ENCODE peak calls at places on chromosomes 3 and 15, in four cellular contexts. R is OCI-LY7, Z is A549, U is HCT116. N is an unnamed sample.

GRCh38 chr15:68447976-68448755 is 16.2 kb upstream of the ITGA11 start:
- DNase-seq in R (no peak), Z (no peak), U (no peak), N (no peak)

GRCh38 chr3:82145742-82146141 is 384.3 kb upstream of the GBE1 start:
- DNase-seq in R (no peak), Z (no peak), U (no peak), N (no peak)

GRCh38 chr3:18019178-18019530 is 276.7 kb upstream of the TBC1D5 start:
- DNase-seq in R (no peak), Z (no peak), U (no peak), N (no peak)

GRCh38 chr3:33433843-33434242 is 6.4 kb downstream of the UBP1 start:
- DNase-seq in R (no peak), Z (no peak), U (no peak), N (no peak)

GRCh38 chr15:57321485-57321884 is 54.8 kb upstream of the CGNL1 start:
- DNase-seq in R (no peak), Z (no peak), U (no peak), N (no peak)

GRCh38 chr3:29764059-29764458 is 483.2 kb downstream of the RBMS3 start:
- DNase-seq in R (no peak), Z (no peak), U (no peak), N (no peak)

GRCh38 chr3:113531826-113532697 is at the start of gene SIDT1:
- DNase-seq in R (peak), Z (peak), U (no peak), N (peak)

GRCh38 chr15:71801935-71802655 is 8.3 kb upstream of the NR2E3 start:
- DNase-seq in R (no peak), Z (no peak), U (no peak), N (no peak)

GRCh38 chr3:119604878-119605277 is 7.2 kb downstream of the PLA1A start:
- DNase-seq in R (no peak), Z (no peak), U (no peak), N (no peak)

GRCh38 chr3:196688349-196688748 is 23.7 kb downstream of the CEP19 start:
- DNase-seq in R (no peak), Z (no peak), U (no peak), N (peak)

GRCh38 chr15:25838191-25838870 is 24.8 kb downstream of the ATP10A start:
- DNase-seq in R (no peak), Z (no peak), U (no peak), N (no peak)

GRCh38 chr15:39801641-39802309 is 19.1 kb upstream of the FSIP1 start:
- DNase-seq in R (peak), Z (peak), U (peak), N (peak)

GRCh38 chr15:92656089-92656488 is 514 bp upstream of the FAM174B start:
- DNase-seq in R (no peak), Z (no peak), U (no peak), N (no peak)

GRCh38 chr15:59993950-59994401 is 10.1 kb upstream of the FOXB1 start:
- DNase-seq in R (no peak), Z (no peak), U (no peak), N (no peak)

GRCh38 chr3:9398715-9399708 is 1.6 kb downstream of the SETD5 start:
- DNase-seq in R (peak), Z (no peak), U (no peak), N (peak)

GRCh38 chr15:54840999-54841398 is 355.7 kb downstream of the RSL24D1 start:
- DNase-seq in R (no peak), Z (no peak), U (no peak), N (no peak)

GRCh38 chr3:57706462-57706861 is 13.6 kb upstream of the DENND6A start:
- DNase-seq in R (no peak), Z (no peak), U (peak), N (peak)

GRCh38 chr15:85479071-85479647 is 98.8 kb downstream of the AKAP13 start:
- DNase-seq in R (no peak), Z (no peak), U (no peak), N (no peak)

GRCh38 chr3:159548675-159549335 is 439.8 kb upstream of the IL12A start:
- DNase-seq in R (no peak), Z (no peak), U (no peak), N (no peak)

GRCh38 chr3:140296796-140297352 is 361.9 kb downstream of the CLSTN2 start:
- DNase-seq in R (no peak), Z (no peak), U (no peak), N (no peak)

GRCh38 chr3:56792201-56792600 is 9.5 kb downstream of the ARHGEF3 start:
- DNase-seq in R (no peak), Z (no peak), U (no peak), N (no peak)

GRCh38 chr15:89171136-89172072 is 50.0 kb downstream of the RLBP1 start:
- DNase-seq in R (peak), Z (peak), U (peak), N (peak)

GRCh38 chr3:138338816-138339215 is 9.2 kb upstream of the NME9 start:
- DNase-seq in R (no peak), Z (no peak), U (no peak), N (no peak)

GRCh38 chr3:29065211-29065785 is 215.6 kb upstream of the RBMS3 start:
- DNase-seq in R (no peak), Z (peak), U (no peak), N (no peak)

GRCh38 chr15:60407406-60407805 is 9.6 kb upstream of the ANXA2 start:
- DNase-seq in R (no peak), Z (peak), U (no peak), N (no peak)

GRCh38 chr3:25910997-25911396 is 121.1 kb downstream of the OXSM start:
- DNase-seq in R (peak), Z (no peak), U (peak), N (peak)

GRCh38 chr15:89673162-89673506 is 6.0 kb downstream of the PLIN1 start:
- DNase-seq in R (peak), Z (peak), U (peak), N (no peak)

GRCh38 chr15:64426845-64427465 is 33.4 kb upstream of the ZNF609 start:
- DNase-seq in R (peak), Z (no peak), U (peak), N (no peak)

GRCh38 chr15:66675456-66675855 is 26.6 kb upstream of the SMAD6 start:
- DNase-seq in R (no peak), Z (no peak), U (no peak), N (no peak)

GRCh38 chr3:458614-459375 is 262.2 kb downstream of the CHL1 start:
- DNase-seq in R (no peak), Z (no peak), U (no peak), N (no peak)

GRCh38 chr3:135878501-135878900 is 87.0 kb upstream of the PPP2R3A start:
- DNase-seq in R (no peak), Z (no peak), U (no peak), N (no peak)

GRCh38 chr3:197949191-197949766 is 711 bp upstream of the RPL35A start:
- DNase-seq in R (no peak), Z (no peak), U (no peak), N (no peak)

GRCh38 chr15:63373330-63373729 is 8.3 kb downstream of the CA12 start:
- DNase-seq in R (no peak), Z (no peak), U (no peak), N (no peak)
- H3K27ac ChIP-seq in R (no peak), Z (peak), U (no peak), N (no peak)

DNA sequence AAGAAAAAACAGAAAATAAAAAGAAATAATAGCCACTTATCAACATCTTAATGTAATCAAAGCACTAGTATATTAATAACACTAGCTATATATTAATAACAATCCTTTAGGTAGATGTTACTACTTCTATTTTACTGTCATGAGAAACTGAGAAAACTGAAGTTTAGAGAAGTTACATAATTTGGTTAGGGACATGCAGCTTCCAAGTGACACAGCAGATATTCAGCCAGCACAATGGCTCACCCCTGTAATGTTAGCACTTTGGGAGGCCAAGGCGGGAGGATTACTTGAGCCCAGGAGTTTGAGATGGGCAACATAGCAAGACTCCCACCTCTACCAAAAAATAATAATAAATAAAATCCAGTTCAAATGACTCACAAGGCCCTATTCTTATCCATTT is 1.9 kb upstream of the UBR1 start:
- DNase-seq in R (no peak), Z (no peak), U (no peak), N (no peak)
- H3K27ac ChIP-seq in R (no peak), Z (no peak), U (no peak), N (no peak)

DNA sequence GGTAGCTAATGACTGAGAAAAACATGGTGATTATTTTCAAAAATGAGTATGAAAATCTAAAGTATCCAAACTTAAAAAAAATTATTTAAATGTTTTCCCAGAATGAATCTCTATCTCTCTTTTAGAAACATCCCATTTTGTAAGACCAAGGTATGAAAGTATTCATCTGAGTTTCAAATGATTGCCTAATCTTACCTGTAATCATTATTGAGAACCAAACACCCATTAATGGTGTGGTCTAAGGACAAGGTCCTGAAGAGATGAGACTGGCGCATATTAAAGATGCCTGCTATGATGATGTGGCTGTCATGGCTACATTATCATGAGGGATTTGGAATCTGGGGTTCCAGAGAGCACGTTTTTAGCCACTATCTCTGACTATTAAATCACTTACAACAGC is 165.5 kb downstream of the VGLL4 start:
- DNase-seq in R (no peak), Z (no peak), U (no peak), N (no peak)
- H3K27ac ChIP-seq in R (no peak), Z (peak), U (no peak), N (peak)

GRCh38 chr3:123458255-123458654 is 9.4 kb upstream of the ADCY5 start:
- DNase-seq in R (no peak), Z (no peak), U (no peak), N (no peak)
- H3K27ac ChIP-seq in R (no peak), Z (no peak), U (no peak), N (no peak)

DNA sequence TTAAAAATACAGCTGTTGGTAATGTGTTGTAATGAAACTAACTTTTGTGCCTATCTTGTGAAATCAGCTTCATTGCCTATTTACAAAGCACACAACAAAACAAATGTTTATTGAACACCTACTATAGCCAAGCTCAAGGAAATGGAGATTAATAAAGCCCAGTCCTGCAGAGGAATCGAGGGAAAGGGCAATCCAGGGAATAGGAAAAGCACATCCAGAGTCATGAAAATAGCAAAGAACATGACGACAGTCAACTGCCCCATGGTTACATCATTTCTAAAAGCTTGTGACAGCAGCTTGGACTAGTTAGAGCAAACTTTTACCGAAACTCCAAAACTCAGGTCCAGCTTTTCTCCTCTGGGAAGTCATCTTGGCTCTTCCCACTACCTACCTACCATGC is 157.3 kb downstream of the LIPC start:
- DNase-seq in R (no peak), Z (no peak), U (no peak), N (no peak)
- H3K27ac ChIP-seq in R (no peak), Z (no peak), U (no peak), N (no peak)

DNA sequence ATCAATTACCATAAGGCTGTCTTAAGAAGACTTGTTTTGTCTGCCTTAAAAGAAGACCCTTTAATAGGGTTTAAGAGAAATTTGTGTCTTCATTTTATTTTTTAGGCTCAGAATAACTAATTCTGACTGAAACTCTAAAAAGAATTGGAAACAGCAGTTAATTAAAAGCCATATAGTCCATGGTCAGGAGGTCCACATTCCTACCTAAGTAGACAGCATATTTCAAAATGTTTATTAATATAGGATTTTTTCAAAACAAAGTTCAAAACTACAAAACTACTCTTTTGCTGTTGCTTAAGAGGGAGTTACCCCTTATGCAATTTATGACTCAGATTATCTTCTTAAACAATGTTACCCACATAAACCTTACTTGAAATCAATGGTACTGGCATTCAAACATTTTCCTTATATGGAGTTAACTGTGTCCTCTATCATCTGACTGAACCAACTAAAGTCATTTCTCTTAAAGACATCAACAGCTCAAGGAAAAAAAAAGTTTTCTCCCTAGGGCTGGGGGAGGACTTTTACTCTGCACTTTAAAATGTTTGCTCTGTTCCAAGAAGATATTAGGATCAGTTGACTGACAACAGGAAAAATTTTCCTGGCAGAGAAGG is 56.8 kb upstream of the NANOGP8 start:
- DNase-seq in R (no peak), Z (no peak), U (no peak), N (no peak)
- H3K27ac ChIP-seq in R (no peak), Z (no peak), U (no peak), N (no peak)

GRCh38 chr3:157544501-157545139 is 41.4 kb upstream of the VEPH1 start:
- DNase-seq in R (no peak), Z (no peak), U (no peak), N (no peak)
- H3K27ac ChIP-seq in R (no peak), Z (no peak), U (no peak), N (no peak)

GRCh38 chr3:88810455-88810854 is 297.0 kb upstream of the EPHA3 start:
- DNase-seq in R (no peak), Z (no peak), U (no peak), N (no peak)
- H3K27ac ChIP-seq in R (no peak), Z (no peak), U (no peak), N (no peak)

N was measured in colonic mucosa.